ENCODE peak calls at places on chromosomes 1 and 21, in eight cellular contexts. F is activated effector memory CD4-positive, alpha-beta T cell treated with anti-CD3 and anti-CD28 coated beads, Interleukin-2, amount 50 U/mL, for 16 hours; O is spleen; V is HTR-8/SVneo; U is Peyer's patch; J is GF-D8; L is substantia nigra; G is BE2C. X is an unnamed sample.

GRCh38 chr1:78275456-78275855 is 215.3 kb upstream of the PTGFR start:
- DNase-seq in F (no peak), O (no peak), V (no peak), U (no peak), J (no peak), L (no peak), G (no peak), X (no peak)

GRCh38 chr1:229980009-229980408 is 87.0 kb upstream of the GALNT2 start:
- DNase-seq in F (no peak), O (no peak), V (no peak), U (no peak), J (no peak), L (no peak), G (no peak), X (no peak)

GRCh38 chr1:164577291-164577690 is 18.3 kb downstream of the PBX1 start:
- DNase-seq in F (no peak), O (no peak), V (no peak), U (no peak), J (no peak), L (no peak), G (no peak), X (no peak)

GRCh38 chr1:100896481-100896982 is 642 bp downstream of the SLC30A7 start:
- DNase-seq in F (peak; percentile 83), O (no peak), V (no peak), U (no peak), J (peak; percentile 39), L (no peak), G (peak; percentile 13), X (no peak)

GRCh38 chr1:231841616-231842344 is 215.2 kb downstream of the DISC1 start:
- DNase-seq in F (no peak), O (no peak), V (no peak), U (no peak), J (no peak), L (no peak), G (no peak), X (no peak)

GRCh38 chr1:118947790-118948189 is 40.4 kb downstream of the TBX15 start:
- DNase-seq in F (no peak), O (no peak), V (no peak), U (no peak), J (no peak), L (no peak), G (no peak), X (no peak)

GRCh38 chr1:93716163-93716562 is 34.5 kb upstream of the BCAR3 start:
- DNase-seq in F (no peak), O (no peak), V (no peak), U (no peak), J (no peak), L (no peak), G (no peak), X (no peak)

GRCh38 chr1:229557913-229558414 is 543 bp downstream of the ABCB10 start:
- DNase-seq in F (peak; percentile 77), O (peak; percentile 91), V (peak; percentile 23), U (peak; percentile 72), J (no peak), L (peak; percentile 33), G (peak; percentile 55), X (no peak)

GRCh38 chr1:87240661-87241285 is 87.9 kb upstream of the LMO4 start:
- DNase-seq in F (no peak), O (no peak), V (no peak), U (no peak), J (no peak), L (peak; percentile 35), G (no peak), X (no peak)

GRCh38 chr1:226548281-226549093 is at the start of gene STUM:
- DNase-seq in F (no peak), O (no peak), V (no peak), U (peak; percentile 56), J (no peak), L (no peak), G (peak; percentile 40), X (no peak)

GRCh38 chr1:215710340-215710971 is 143.4 kb downstream of the KCTD3 start:
- DNase-seq in F (no peak), O (no peak), V (peak; percentile 54), U (no peak), J (peak; percentile 3), L (no peak), G (peak; percentile 65), X (no peak)

GRCh38 chr21:44428281-44428942 is 26.9 kb upstream of the LRRC3 start:
- DNase-seq in F (peak; percentile 80), O (peak; percentile 75), V (no peak), U (peak; percentile 79), J (no peak), L (no peak), G (no peak), X (peak; percentile 28)

GRCh38 chr1:3072178-3072947 is 3.4 kb downstream of the PRDM16 start:
- DNase-seq in F (no peak), O (no peak), V (no peak), U (no peak), J (no peak), L (peak; percentile 46), G (no peak), X (peak; percentile 52)

GRCh38 chr1:183164350-183164749 is 21.7 kb upstream of the LAMC2 start:
- DNase-seq in F (no peak), O (no peak), V (peak; percentile 77), U (no peak), J (no peak), L (no peak), G (no peak), X (no peak)

GRCh38 chr1:3504823-3505155 is 50.3 kb downstream of the ARHGEF16 start:
- DNase-seq in F (no peak), O (no peak), V (no peak), U (no peak), J (no peak), L (peak; percentile 26), G (no peak), X (no peak)

GRCh38 chr1:64042331-64043100 is 160.9 kb upstream of the UBE2U start:
- DNase-seq in F (no peak), O (no peak), V (peak; percentile 41), U (no peak), J (no peak), L (no peak), G (no peak), X (no peak)

GRCh38 chr1:156471496-156472490 is 28.8 kb downstream of the MEF2D start:
- DNase-seq in F (no peak), O (no peak), V (no peak), U (peak; percentile 70), J (no peak), L (no peak), G (no peak), X (peak; percentile 69)

GRCh38 chr1:228003461-228004330 is 3.1 kb upstream of the WNT3A start:
- DNase-seq in F (peak; percentile 39), O (peak; percentile 48), V (no peak), U (peak; percentile 23), J (no peak), L (no peak), G (no peak), X (no peak)

GRCh38 chr1:237282266-237282783 is 240.3 kb downstream of the RYR2 start:
- DNase-seq in F (no peak), O (no peak), V (no peak), U (no peak), J (no peak), L (no peak), G (no peak), X (no peak)

GRCh38 chr1:66730462-66730861 is 21.8 kb upstream of the DYNLT5 start:
- DNase-seq in F (no peak), O (no peak), V (no peak), U (no peak), J (no peak), L (no peak), G (no peak), X (no peak)

GRCh38 chr1:109762821-109763645 is 690 bp downstream of the EPS8L3 start:
- DNase-seq in F (peak; percentile 49), O (peak; percentile 63), V (peak; percentile 40), U (peak; percentile 62), J (no peak), L (no peak), G (peak; percentile 5), X (peak; percentile 32)

GRCh38 chr1:33349778-33350610 is 29.1 kb upstream of the A3GALT2 start:
- DNase-seq in F (peak; percentile 93), O (peak; percentile 97), V (peak; percentile 85), U (peak; percentile 91), J (peak; percentile 69), L (peak; percentile 72), G (peak; percentile 86), X (no peak)

GRCh38 chr1:78619029-78619428 is 1.2 kb upstream of the IFI44L start:
- DNase-seq in F (no peak), O (no peak), V (no peak), U (no peak), J (no peak), L (no peak), G (no peak), X (no peak)

GRCh38 chr1:192826791-192827477 is 18.1 kb downstream of the RGS2 start:
- DNase-seq in F (no peak), O (no peak), V (no peak), U (no peak), J (no peak), L (no peak), G (no peak), X (no peak)

GRCh38 chr1:17892225-17892624 is 137.1 kb downstream of the ACTL8 start:
- DNase-seq in F (peak; percentile 39), O (peak; percentile 43), V (no peak), U (no peak), J (no peak), L (no peak), G (no peak), X (no peak)

GRCh38 chr1:198449727-198450433 is 90.6 kb downstream of the ATP6V1G3 start:
- DNase-seq in F (no peak), O (no peak), V (no peak), U (no peak), J (no peak), L (no peak), G (no peak), X (no peak)

GRCh38 chr1:151811181-151811580 is 6.0 kb upstream of the LINGO4 start:
- DNase-seq in F (peak; percentile 12), O (no peak), V (no peak), U (no peak), J (no peak), L (no peak), G (no peak), X (no peak)

GRCh38 chr1:171166361-171166760 is 18.7 kb upstream of the FMO2 start:
- DNase-seq in F (no peak), O (no peak), V (no peak), U (no peak), J (no peak), L (no peak), G (no peak), X (no peak)

GRCh38 chr1:32496127-32496526 is 31.3 kb downstream of the ZBTB8B start:
- DNase-seq in F (no peak), O (no peak), V (no peak), U (no peak), J (no peak), L (no peak), G (no peak), X (no peak)

GRCh38 chr1:39352881-39353280 is 138.6 kb upstream of the BMP8A start:
- DNase-seq in F (no peak), O (no peak), V (no peak), U (no peak), J (no peak), L (no peak), G (no peak), X (no peak)

GRCh38 chr1:110281363-110282290 is 57.5 kb upstream of the RBM15 start:
- DNase-seq in F (no peak), O (no peak), V (no peak), U (no peak), J (no peak), L (no peak), G (peak; percentile 30), X (no peak)

GRCh38 chr1:119504831-119505230 is 2.2 kb upstream of the HSD3B1 start:
- DNase-seq in F (no peak), O (no peak), V (no peak), U (no peak), J (no peak), L (no peak), G (no peak), X (no peak)

GRCh38 chr21:29277442-29277841 is 21.3 kb upstream of the BACH1 start:
- DNase-seq in F (no peak), O (no peak), V (no peak), U (no peak), J (no peak), L (no peak), G (no peak), X (no peak)

X was measured in chondrocyte.